ENCODE peak calls at places on chromosomes 7 and 10, in seven cellular contexts. Z is stimulated activated CD8-positive, alpha-beta memory T cell treated with anti-CD3 and anti-CD28 coated beads, Interleukin-4, amount 100 ng/mL, for 1 hour; J is prostate gland; G is activated CD8-positive, alpha-beta memory T cell treated with anti-CD3 and anti-CD28 coated beads for 1 hour; H is AG09309; X is myocyte; I is fibroblast of mammary gland. S is an unnamed sample.

GRCh38 chr10:112115781-112116385 is 67.7 kb downstream of the GPAM start:
- DNase-seq in Z (peak; percentile 7), J (no peak), G (no peak), H (no peak), X (peak; percentile 32), I (peak; percentile 28), S (no peak)

GRCh38 chr7:129975309-129975708 is 22.5 kb upstream of the UBE2H start:
- DNase-seq in Z (no peak), J (no peak), G (no peak), H (no peak), X (no peak), I (no peak), S (no peak)

GRCh38 chr10:30000802-30001571 is 58.4 kb downstream of the JCAD start:
- DNase-seq in Z (no peak), J (peak; percentile 19), G (no peak), H (peak; percentile 83), X (peak; percentile 94), I (peak; percentile 95), S (peak; percentile 64)

GRCh38 chr10:133124357-133125211 is 35.4 kb upstream of the KNDC1 start:
- DNase-seq in Z (no peak), J (no peak), G (no peak), H (no peak), X (no peak), I (no peak), S (no peak)

GRCh38 chr10:101691081-101691480 is 3.9 kb downstream of the FBXW4 start:
- DNase-seq in Z (no peak), J (no peak), G (no peak), H (no peak), X (peak; percentile 94), I (no peak), S (no peak)

GRCh38 chr7:36115448-36116321 is 37.4 kb upstream of the EEPD1 start:
- DNase-seq in Z (peak; percentile 4), J (no peak), G (no peak), H (peak; percentile 84), X (peak; percentile 96), I (peak; percentile 98), S (peak; percentile 71)

GRCh38 chr10:18501198-18501597 is 150.2 kb downstream of the NSUN6 start:
- DNase-seq in Z (no peak), J (no peak), G (no peak), H (no peak), X (peak; percentile 23), I (peak; percentile 62), S (peak; percentile 3)

GRCh38 chr7:96328016-96328415 is 6.1 kb upstream of the SLC25A13 start:
- DNase-seq in Z (no peak), J (no peak), G (no peak), H (no peak), X (no peak), I (no peak), S (no peak)

GRCh38 chr10:74072503-74072902 is 74.6 kb downstream of the VCL start:
- DNase-seq in Z (no peak), J (no peak), G (no peak), H (no peak), X (peak; percentile 77), I (no peak), S (no peak)

GRCh38 chr10:128036746-128037542 is 89.3 kb downstream of the MKI67 start:
- DNase-seq in Z (no peak), J (no peak), G (no peak), H (no peak), X (peak; percentile 18), I (peak; percentile 55), S (no peak)

GRCh38 chr7:106774213-106774767 is 90.8 kb upstream of the PIK3CG start:
- DNase-seq in Z (no peak), J (no peak), G (no peak), H (no peak), X (no peak), I (no peak), S (no peak)

GRCh38 chr7:30920584-30921539 is 9.2 kb downstream of the AQP1 start:
- DNase-seq in Z (no peak), J (no peak), G (no peak), H (no peak), X (peak; percentile 86), I (peak; percentile 23), S (no peak)

GRCh38 chr7:665251-665650 is 61.2 kb upstream of the DNAAF5 start:
- DNase-seq in Z (no peak), J (no peak), G (no peak), H (peak; percentile 3), X (no peak), I (peak; percentile 25), S (peak; percentile 22)

GRCh38 chr7:120725376-120726039 is 132.4 kb downstream of the TSPAN12 start:
- DNase-seq in Z (no peak), J (no peak), G (no peak), H (peak; percentile 8), X (peak; percentile 59), I (peak; percentile 63), S (no peak)

GRCh38 chr10:132421377-132422168 is 24.6 kb downstream of the PWWP2B start:
- DNase-seq in Z (no peak), J (peak; percentile 78), G (no peak), H (no peak), X (peak; percentile 90), I (no peak), S (no peak)

GRCh38 chr7:94041529-94041928 is 37.4 kb upstream of the BET1 start:
- DNase-seq in Z (no peak), J (no peak), G (no peak), H (no peak), X (peak; percentile 54), I (peak; percentile 55), S (no peak)

GRCh38 chr7:85630904-85631582 is 444.2 kb upstream of the SEMA3D start:
- DNase-seq in Z (no peak), J (no peak), G (no peak), H (no peak), X (no peak), I (peak; percentile 4), S (no peak)

GRCh38 chr7:26618458-26618857 is 245.9 kb downstream of the SKAP2 start:
- DNase-seq in Z (no peak), J (no peak), G (no peak), H (no peak), X (no peak), I (no peak), S (no peak)

GRCh38 chr10:89296227-89296648 is 5.6 kb upstream of the IFIT2 start:
- DNase-seq in Z (no peak), J (no peak), G (no peak), H (peak; percentile 52), X (peak; percentile 58), I (peak; percentile 87), S (peak; percentile 55)

GRCh38 chr7:149854611-149855367 is 16.6 kb downstream of the ZNF862 start:
- DNase-seq in Z (no peak), J (peak; percentile 79), G (no peak), H (no peak), X (peak; percentile 63), I (peak; percentile 33), S (no peak)

GRCh38 chr7:144842377-144842851 is 6.6 kb upstream of the TPK1 start:
- DNase-seq in Z (no peak), J (peak; percentile 51), G (no peak), H (no peak), X (no peak), I (no peak), S (no peak)

GRCh38 chr7:71198391-71198790 is 66.4 kb downstream of the GALNT17 start:
- DNase-seq in Z (no peak), J (no peak), G (no peak), H (no peak), X (no peak), I (no peak), S (no peak)

GRCh38 chr10:44460499-44460898 is 75.6 kb upstream of the CXCL12 start:
- DNase-seq in Z (no peak), J (no peak), G (no peak), H (no peak), X (no peak), I (peak; percentile 60), S (no peak)

GRCh38 chr10:132319853-132320669 is 11.9 kb upstream of the LRRC27 start:
- DNase-seq in Z (no peak), J (no peak), G (no peak), H (peak; percentile 88), X (peak; percentile 88), I (peak; percentile 90), S (peak; percentile 70)

GRCh38 chr7:128417071-128417470 is 7.3 kb upstream of the IMPDH1 start:
- DNase-seq in Z (no peak), J (no peak), G (no peak), H (no peak), X (no peak), I (peak; percentile 14), S (no peak)

S was measured in AG09319.